ENCODE peak calls at places on chromosomes 13 and 19, in four cellular contexts. One of them, this sample, is unnamed.

GRCh38 chr19:33234092-33234491 is 8.4 kb upstream of the SLC7A10 start:
- DNase-seq in RWPE1: no peak
- DNase-seq in testis: no peak
- DNase-seq in tibial nerve: no peak
- DNase-seq in this sample: no peak

GRCh38 chr19:45864629-45865082 is 530 bp downstream of the FOXA3 start:
- DNase-seq in testis: no peak
- DNase-seq in tibial nerve: no peak
- DNase-seq in RWPE1: no peak
- DNase-seq in this sample: no peak

GRCh38 chr13:74062933-74063332 is 71.3 kb downstream of the KLF12 start:
- DNase-seq in RWPE1: no peak
- DNase-seq in tibial nerve: no peak
- DNase-seq in testis: peak
- DNase-seq in this sample: no peak

GRCh38 chr19:8615813-8616596 is 5.5 kb upstream of the ADAMTS10 start:
- DNase-seq in RWPE1: peak
- DNase-seq in tibial nerve: peak
- DNase-seq in testis: peak
- DNase-seq in this sample: no peak

GRCh38 chr19:8323781-8324185 is 2.5 kb downstream of the RPS28 start:
- DNase-seq in tibial nerve: no peak
- DNase-seq in RWPE1: no peak
- DNase-seq in testis: no peak
- DNase-seq in this sample: no peak

GRCh38 chr19:57406516-57407123 is 4.3 kb upstream of the ZNF17 start:
- DNase-seq in RWPE1: peak
- DNase-seq in testis: peak
- DNase-seq in tibial nerve: no peak
- DNase-seq in this sample: no peak

GRCh38 chr13:27117158-27117557 is 54.5 kb downstream of the USP12 start:
- DNase-seq in tibial nerve: no peak
- DNase-seq in testis: no peak
- DNase-seq in RWPE1: no peak
- DNase-seq in this sample: no peak

GRCh38 chr19:41859213-41859617 is 840 bp upstream of the RPS19 start:
- DNase-seq in RWPE1: no peak
- DNase-seq in tibial nerve: no peak
- DNase-seq in testis: no peak
- DNase-seq in this sample: no peak

GRCh38 chr13:101230271-101230890 is 185.9 kb downstream of the NALCN start:
- DNase-seq in tibial nerve: no peak
- DNase-seq in testis: no peak
- DNase-seq in RWPE1: no peak
- DNase-seq in this sample: no peak

GRCh38 chr19:1052349-1052967 is 12.6 kb downstream of the ABCA7 start:
- DNase-seq in tibial nerve: no peak
- DNase-seq in RWPE1: no peak
- DNase-seq in testis: no peak
- DNase-seq in this sample: no peak

GRCh38 chr13:92682832-92683517 is 543.6 kb upstream of the GPC6 start:
- DNase-seq in RWPE1: no peak
- DNase-seq in testis: peak
- DNase-seq in tibial nerve: no peak
- DNase-seq in this sample: no peak

GRCh38 chr13:41267106-41267505 is 3.7 kb upstream of the MTRF1 start:
- DNase-seq in RWPE1: no peak
- DNase-seq in testis: no peak
- DNase-seq in tibial nerve: no peak
- DNase-seq in this sample: no peak

GRCh38 chr19:15369594-15369891 is 10.0 kb downstream of the AKAP8 start:
- DNase-seq in testis: no peak
- DNase-seq in tibial nerve: no peak
- DNase-seq in RWPE1: no peak
- DNase-seq in this sample: no peak

GRCh38 chr13:30752201-30752797 is 17.0 kb downstream of the ALOX5AP start:
- DNase-seq in testis: no peak
- DNase-seq in tibial nerve: no peak
- DNase-seq in RWPE1: no peak
- DNase-seq in this sample: no peak

GRCh38 chr13:80881495-80882482 is 540.9 kb upstream of the SPRY2 start:
- DNase-seq in RWPE1: peak
- DNase-seq in testis: no peak
- DNase-seq in tibial nerve: no peak
- DNase-seq in this sample: no peak

GRCh38 chr19:42311612-42312160 is 1.4 kb upstream of the TMEM145 start:
- DNase-seq in tibial nerve: no peak
- DNase-seq in RWPE1: no peak
- DNase-seq in testis: no peak
- DNase-seq in this sample: no peak

GRCh38 chr13:67769987-67770341 is 539.8 kb upstream of the PCDH9 start:
- DNase-seq in tibial nerve: no peak
- DNase-seq in RWPE1: no peak
- DNase-seq in testis: no peak
- DNase-seq in this sample: no peak

GRCh38 chr19:17681505-17682125 is 6.5 kb downstream of the UNC13A start:
- DNase-seq in tibial nerve: no peak
- DNase-seq in testis: peak
- DNase-seq in RWPE1: peak
- DNase-seq in this sample: no peak

GRCh38 chr19:49119411-49120324 is at the start of gene PPFIA3:
- DNase-seq in RWPE1: no peak
- DNase-seq in tibial nerve: peak
- DNase-seq in testis: peak
- DNase-seq in this sample: peak
- H3K27ac ChIP-seq in RWPE1: peak
- H3K27ac ChIP-seq in tibial nerve: peak
- H3K27ac ChIP-seq in testis: peak
- H3K27ac ChIP-seq in this sample: peak

GRCh38 chr19:10422846-10423245 is 2.5 kb downstream of the PDE4A start:
- DNase-seq in tibial nerve: no peak
- DNase-seq in RWPE1: no peak
- DNase-seq in testis: no peak
- DNase-seq in this sample: no peak

GRCh38 chr19:10424011-10424637 is 3.8 kb downstream of the PDE4A start:
- DNase-seq in testis: peak
- DNase-seq in tibial nerve: peak
- DNase-seq in RWPE1: peak
- DNase-seq in this sample: peak

GRCh38 chr19:10421240-10421948 is 1.1 kb downstream of the PDE4A start:
- DNase-seq in testis: no peak
- DNase-seq in tibial nerve: no peak
- DNase-seq in RWPE1: no peak
- DNase-seq in this sample: no peak

GRCh38 chr19:10420444-10421239 is at the start of gene PDE4A:
- DNase-seq in testis: no peak
- DNase-seq in tibial nerve: no peak
- DNase-seq in RWPE1: no peak
- DNase-seq in this sample: no peak

DNA sequence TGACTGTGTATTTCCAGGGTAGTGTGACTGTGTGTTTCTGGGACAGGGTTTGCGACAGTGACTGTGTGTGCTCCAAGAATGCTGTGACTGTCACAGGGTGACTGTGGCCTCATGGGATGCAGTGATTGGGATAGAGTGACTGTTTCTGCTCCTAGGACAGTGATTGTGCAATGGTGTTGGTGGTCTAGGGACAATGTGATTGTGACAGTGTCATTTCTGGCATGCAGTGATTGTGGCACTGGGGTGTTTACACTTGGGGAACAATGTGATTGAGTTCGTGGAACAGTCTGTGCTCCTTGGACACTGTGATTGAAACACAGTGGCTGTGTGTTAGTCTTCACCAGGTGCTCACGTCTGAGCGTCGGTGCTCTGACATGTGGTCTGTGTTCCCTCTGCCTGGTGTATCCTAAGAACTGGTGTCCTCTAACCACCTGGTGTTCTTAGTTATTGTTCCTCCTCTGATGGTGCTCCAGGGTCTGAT is 1.7 kb downstream of the PDE4A start:
- DNase-seq in testis: no peak
- DNase-seq in tibial nerve: no peak
- DNase-seq in RWPE1: no peak
- DNase-seq in this sample: no peak
- H3K27ac ChIP-seq in testis: no peak
- H3K27ac ChIP-seq in tibial nerve: no peak
- H3K27ac ChIP-seq in RWPE1: no peak
- H3K27ac ChIP-seq in this sample: no peak

GRCh38 chr13:95207769-95208366 is 93.4 kb downstream of the ABCC4 start:
- DNase-seq in testis: no peak
- DNase-seq in tibial nerve: no peak
- DNase-seq in RWPE1: no peak
- DNase-seq in this sample: no peak
- H3K27ac ChIP-seq in testis: no peak
- H3K27ac ChIP-seq in tibial nerve: no peak
- H3K27ac ChIP-seq in RWPE1: no peak
- H3K27ac ChIP-seq in this sample: no peak

GRCh38 chr13:112341446-112341845 is 34.7 kb upstream of the SPACA7 start:
- DNase-seq in testis: no peak
- DNase-seq in tibial nerve: no peak
- DNase-seq in RWPE1: no peak
- DNase-seq in this sample: no peak
- H3K27ac ChIP-seq in testis: no peak
- H3K27ac ChIP-seq in tibial nerve: no peak
- H3K27ac ChIP-seq in RWPE1: no peak
- H3K27ac ChIP-seq in this sample: no peak

GRCh38 chr19:29946645-29947044 is 4.6 kb downstream of the URI1 start:
- DNase-seq in testis: no peak
- DNase-seq in RWPE1: no peak
- DNase-seq in tibial nerve: no peak
- DNase-seq in this sample: no peak
- H3K27ac ChIP-seq in testis: no peak
- H3K27ac ChIP-seq in RWPE1: no peak
- H3K27ac ChIP-seq in tibial nerve: no peak
- H3K27ac ChIP-seq in this sample: no peak

GRCh38 chr19:54152267-54152666 is 7.3 kb downstream of the LENG1 start:
- DNase-seq in tibial nerve: no peak
- DNase-seq in testis: no peak
- DNase-seq in RWPE1: no peak
- DNase-seq in this sample: no peak
- H3K27ac ChIP-seq in tibial nerve: no peak
- H3K27ac ChIP-seq in testis: no peak
- H3K27ac ChIP-seq in RWPE1: peak
- H3K27ac ChIP-seq in this sample: no peak

DNA sequence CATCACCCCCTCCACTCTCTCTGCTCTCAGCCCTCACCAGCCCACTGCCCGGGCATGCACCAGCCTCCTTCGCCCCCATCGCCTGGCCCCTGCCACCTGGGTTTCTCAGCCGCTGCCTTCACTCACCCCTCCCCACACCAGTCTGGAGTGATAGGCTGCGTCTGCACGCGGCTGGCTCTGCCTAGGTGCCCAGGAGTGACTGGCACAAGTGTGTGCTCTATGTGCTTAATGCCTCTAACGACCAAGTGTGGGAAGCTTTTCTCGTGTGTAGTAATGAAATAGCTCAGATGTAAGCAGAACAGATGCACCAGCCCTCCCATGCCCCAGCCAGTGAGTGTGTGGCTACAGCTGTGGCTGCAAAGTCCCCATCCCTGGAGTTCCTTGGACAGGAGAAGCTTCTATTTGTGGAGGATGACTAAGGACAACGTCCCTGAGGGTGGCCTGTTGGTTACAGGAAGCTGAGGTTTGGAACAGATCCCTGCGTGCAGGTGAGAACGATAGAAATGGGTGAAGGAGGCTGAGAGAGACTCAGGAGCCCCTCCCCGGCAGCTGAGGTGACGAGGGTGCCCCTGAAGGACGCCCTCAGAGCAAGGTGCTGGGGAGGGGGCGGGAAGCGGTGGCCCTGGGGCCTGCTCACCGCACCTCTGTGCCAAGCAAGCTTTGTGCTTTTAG is 35.6 kb downstream of the ATP11A start:
- DNase-seq in RWPE1: no peak
- DNase-seq in tibial nerve: no peak
- DNase-seq in testis: no peak
- DNase-seq in this sample: no peak
- H3K27ac ChIP-seq in RWPE1: no peak
- H3K27ac ChIP-seq in tibial nerve: no peak
- H3K27ac ChIP-seq in testis: no peak
- H3K27ac ChIP-seq in this sample: peak

GRCh38 chr13:99257291-99257690 is 888 bp downstream of the GPR18 start:
- DNase-seq in RWPE1: no peak
- DNase-seq in testis: no peak
- DNase-seq in tibial nerve: no peak
- DNase-seq in this sample: no peak

GRCh38 chr13:99261040-99261439 is 2.9 kb upstream of the GPR18 start:
- DNase-seq in testis: no peak
- DNase-seq in RWPE1: no peak
- DNase-seq in tibial nerve: no peak
- DNase-seq in this sample: no peak

GRCh38 chr13:99260216-99260615 is 2.0 kb upstream of the GPR18 start:
- DNase-seq in tibial nerve: no peak
- DNase-seq in RWPE1: no peak
- DNase-seq in testis: no peak
- DNase-seq in this sample: no peak

GRCh38 chr13:99258210-99258860 is at the start of gene GPR18:
- DNase-seq in tibial nerve: no peak
- DNase-seq in testis: no peak
- DNase-seq in RWPE1: no peak
- DNase-seq in this sample: no peak

DNA sequence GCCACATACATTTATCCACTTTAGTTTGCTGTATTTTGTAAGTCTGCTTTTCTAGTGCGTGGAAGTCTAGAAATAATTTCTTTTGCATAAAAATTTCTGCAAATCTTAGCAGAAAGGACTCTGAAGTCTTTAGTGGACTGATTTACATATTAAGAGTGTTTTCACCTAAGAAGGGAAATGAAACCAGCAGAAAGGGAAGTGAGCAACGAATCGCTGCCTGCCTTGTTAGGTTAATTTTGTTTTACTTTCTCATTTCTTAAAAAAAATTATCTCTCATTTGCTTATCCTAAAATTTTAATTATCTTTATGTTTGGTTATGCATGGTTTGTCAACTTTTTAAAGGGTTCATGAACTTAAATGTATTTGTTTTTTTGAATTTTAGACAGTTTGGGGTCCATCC is 767 bp upstream of the GPR18 start:
- DNase-seq in testis: no peak
- DNase-seq in RWPE1: no peak
- DNase-seq in tibial nerve: no peak
- DNase-seq in this sample: no peak
- H3K27ac ChIP-seq in testis: no peak
- H3K27ac ChIP-seq in RWPE1: no peak
- H3K27ac ChIP-seq in tibial nerve: no peak
- H3K27ac ChIP-seq in this sample: no peak

GRCh38 chr19:11141937-11142527 is 13.6 kb downstream of the SPC24 start:
- DNase-seq in tibial nerve: no peak
- DNase-seq in testis: no peak
- DNase-seq in RWPE1: no peak
- DNase-seq in this sample: no peak
- H3K27ac ChIP-seq in tibial nerve: peak
- H3K27ac ChIP-seq in testis: peak
- H3K27ac ChIP-seq in RWPE1: peak
- H3K27ac ChIP-seq in this sample: peak

This sample was measured in caudate nucleus.